ENCODE peak calls at places on chromosomes 11 and 22, in four cellular contexts. M is GM04504; U is CD8-positive, alpha-beta memory T cell; H is Calu3. Z is an unnamed sample.
A peak's percentile ranks its signal among the peaks of the same experiment; 100 is the strongest.

GRCh38 chr11:43802509-43802908 is 78.1 kb upstream of the ALKBH3 start:
- DNase-seq in M (no peak), U (no peak), H (no peak), Z (no peak)

GRCh38 chr11:67056267-67056639 is 394 bp upstream of the RHOD start:
- DNase-seq in M (no peak), U (no peak), H (no peak), Z (no peak)

GRCh38 chr22:23068832-23069385 is 1.4 kb upstream of the GNAZ start:
- DNase-seq in M (no peak), U (no peak), H (no peak), Z (no peak)

GRCh38 chr22:31230871-31231621 is 18.9 kb downstream of the LIMK2 start:
- DNase-seq in M (no peak), U (peak; percentile 32), H (peak; percentile 41), Z (no peak)

GRCh38 chr11:13674799-13675509 is 6.5 kb downstream of the FAR1 start:
- DNase-seq in M (no peak), U (no peak), H (no peak), Z (no peak)

GRCh38 chr11:95647355-95647754 is 142.2 kb downstream of the FAM76B start:
- DNase-seq in M (no peak), U (no peak), H (no peak), Z (no peak)

GRCh38 chr22:47192651-47193437 is 430.4 kb downstream of the TBC1D22A start:
- DNase-seq in M (no peak), U (no peak), H (peak; percentile 71), Z (peak; percentile 75)

GRCh38 chr11:12361650-12362049 is 15.7 kb upstream of the PARVA start:
- DNase-seq in M (no peak), U (no peak), H (peak; percentile 66), Z (no peak)

GRCh38 chr11:16632295-16633200 is 105.9 kb upstream of the C11orf58 start:
- DNase-seq in M (no peak), U (no peak), H (peak; percentile 28), Z (peak; percentile 42)

GRCh38 chr22:38444783-38445182 is 10.2 kb downstream of the KCNJ4 start:
- DNase-seq in M (no peak), U (no peak), H (no peak), Z (no peak)

GRCh38 chr11:46367244-46367915 is 14.1 kb upstream of the MDK start:
- DNase-seq in M (no peak), U (peak; percentile 75), H (peak; percentile 72), Z (no peak)

GRCh38 chr11:484616-485015 is 22.4 kb downstream of the RNH1 start:
- DNase-seq in M (no peak), U (no peak), H (no peak), Z (no peak)

GRCh38 chr22:33851240-33851639 is 69.0 kb downstream of the LARGE1 start:
- DNase-seq in M (peak; percentile 12), U (no peak), H (no peak), Z (no peak)

GRCh38 chr22:50250555-50251471 is at the start of gene HDAC10:
- DNase-seq in M (peak; percentile 58), U (peak; percentile 73), H (peak; percentile 81), Z (no peak)

GRCh38 chr11:106399075-106399500 is 321.6 kb downstream of the AASDHPPT start:
- DNase-seq in M (peak; percentile 98), U (no peak), H (no peak), Z (peak; percentile 36)

GRCh38 chr11:126491092-126491491 is 135.6 kb downstream of the ST3GAL4 start:
- DNase-seq in M (no peak), U (no peak), H (no peak), Z (no peak)

GRCh38 chr22:40818747-40819662 is at the start of gene SLC25A17:
- DNase-seq in M (peak; percentile 55), U (peak; percentile 79), H (peak; percentile 91), Z (peak; percentile 66)

GRCh38 chr11:61541568-61541967 is 33.0 kb downstream of the LRRC10B start:
- DNase-seq in M (peak; percentile 19), U (no peak), H (no peak), Z (peak; percentile 34)

Z was measured in HCT116.